ENCODE peak calls at places on chromosomes 11 and 22, in four cellular contexts. X is GM12878, Q is HepG2, R is H1. V is an unnamed sample.

GRCh38 chr11:62547691-62548281 is 1.2 kb upstream of the AHNAK start:
- DNase-seq in X (no peak), Q (peak; percentile 81), R (no peak), V (no peak)

GRCh38 chr22:32080904-32081303 is 37.8 kb downstream of the SLC5A1 start:
- DNase-seq in X (peak; percentile 7), Q (peak; percentile 47), R (no peak), V (peak; percentile 11)

GRCh38 chr11:96464695-96465307 is 75.0 kb downstream of the JRKL start:
- DNase-seq in X (peak; percentile 11), Q (peak; percentile 68), R (no peak), V (peak; percentile 47)

GRCh38 chr22:24706050-24706449 is 68.5 kb downstream of the PIWIL3 start:
- DNase-seq in X (no peak), Q (peak; percentile 45), R (peak; percentile 63), V (no peak)

GRCh38 chr22:40525250-40525884 is 111.2 kb downstream of the MRTFA start:
- DNase-seq in X (no peak), Q (peak; percentile 31), R (peak; percentile 71), V (no peak)

GRCh38 chr11:84021291-84021690 is 735.1 kb upstream of the CCDC90B start:
- DNase-seq in X (no peak), Q (no peak), R (no peak), V (no peak)

GRCh38 chr22:43442386-43443060 is 30.7 kb downstream of the MPPED1 start:
- DNase-seq in X (no peak), Q (no peak), R (no peak), V (no peak)

GRCh38 chr11:72808415-72808814 is 5.8 kb upstream of the ATG16L2 start:
- DNase-seq in X (no peak), Q (no peak), R (no peak), V (no peak)

GRCh38 chr11:112770017-112770416 is 191.2 kb upstream of the NCAM1 start:
- DNase-seq in X (no peak), Q (no peak), R (no peak), V (no peak)

DNA sequence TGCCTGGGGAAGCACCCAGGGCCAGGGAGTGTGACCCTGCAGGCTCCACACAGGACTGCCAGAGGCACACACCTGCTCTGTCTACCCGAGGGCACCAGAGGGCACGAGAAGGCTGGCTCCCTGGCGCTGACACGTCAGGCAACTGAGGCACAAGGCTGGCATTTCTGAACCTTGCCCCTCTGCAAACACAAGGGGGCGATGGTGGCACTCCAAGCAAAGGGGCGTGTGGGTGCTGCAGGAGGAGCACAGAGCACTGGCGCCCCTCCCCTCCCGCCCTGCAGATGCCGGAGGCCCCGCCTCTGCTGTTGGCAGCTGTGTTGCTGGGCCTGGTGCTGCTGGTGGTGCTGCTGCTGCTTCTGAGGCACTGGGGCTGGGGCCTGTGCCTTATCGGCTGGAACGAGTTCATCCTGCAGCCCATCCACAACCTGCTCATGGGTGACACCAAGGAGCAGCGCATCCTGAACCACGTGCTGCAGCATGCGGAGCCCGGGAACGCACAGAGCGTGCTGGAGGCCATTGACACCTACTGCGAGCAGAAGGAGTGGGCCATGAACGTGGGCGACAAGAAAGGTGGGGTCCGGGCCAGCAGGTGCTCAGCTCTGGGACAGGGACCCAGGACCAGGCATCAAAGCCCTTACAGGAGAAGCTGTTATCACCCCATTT is 20.8 kb upstream of the TXNRD2 start:
- DNase-seq in X (no peak), Q (peak; percentile 84), R (peak; percentile 86), V (peak; percentile 80)
- H3K4me3 ChIP-seq in X (no peak overlapping the region), Q (peak overlapping the region; percentile 47), R (peak overlapping the region; percentile 32), V (no peak overlapping the region)

DNA sequence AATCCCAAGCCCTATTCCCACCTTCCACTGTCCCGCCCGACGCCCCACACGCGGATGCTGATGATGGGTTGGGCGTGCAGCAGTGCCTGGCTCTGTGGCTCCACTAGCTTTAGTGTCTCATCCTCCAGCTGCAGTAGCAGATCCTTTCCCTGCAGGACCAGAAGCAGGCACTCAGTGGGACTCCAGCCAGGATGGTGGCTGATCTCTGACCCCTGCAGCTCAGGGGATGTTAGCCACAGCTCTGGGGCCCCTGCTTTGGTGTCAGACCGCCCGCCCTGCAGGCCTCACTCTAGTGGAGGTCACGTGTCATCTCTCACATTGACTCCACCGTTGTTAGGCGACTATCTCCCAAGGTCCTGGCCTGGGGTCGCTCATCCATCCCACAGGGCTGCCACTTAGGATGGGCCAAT is 11.8 kb downstream of the SMPD1 start:
- DNase-seq in X (no peak), Q (peak; percentile 59), R (no peak), V (no peak)
- TF ChIP-seq ZNF274 in X (no peak), Q (no peak), R (no peak), V (no peak)

GRCh38 chr11:85755285-85755684 is 55.7 kb downstream of the SYTL2 start:
- DNase-seq in X (no peak), Q (no peak), R (no peak), V (no peak)

GRCh38 chr11:85758026-85758425 is 52.9 kb downstream of the SYTL2 start:
- DNase-seq in X (no peak), Q (no peak), R (no peak), V (no peak)

GRCh38 chr11:85758480-85759039 is 52.4 kb downstream of the SYTL2 start:
- DNase-seq in X (no peak), Q (no peak), R (no peak), V (no peak)

GRCh38 chr11:85759915-85760314 is 51.0 kb downstream of the SYTL2 start:
- DNase-seq in X (no peak), Q (no peak), R (no peak), V (no peak)

DNA sequence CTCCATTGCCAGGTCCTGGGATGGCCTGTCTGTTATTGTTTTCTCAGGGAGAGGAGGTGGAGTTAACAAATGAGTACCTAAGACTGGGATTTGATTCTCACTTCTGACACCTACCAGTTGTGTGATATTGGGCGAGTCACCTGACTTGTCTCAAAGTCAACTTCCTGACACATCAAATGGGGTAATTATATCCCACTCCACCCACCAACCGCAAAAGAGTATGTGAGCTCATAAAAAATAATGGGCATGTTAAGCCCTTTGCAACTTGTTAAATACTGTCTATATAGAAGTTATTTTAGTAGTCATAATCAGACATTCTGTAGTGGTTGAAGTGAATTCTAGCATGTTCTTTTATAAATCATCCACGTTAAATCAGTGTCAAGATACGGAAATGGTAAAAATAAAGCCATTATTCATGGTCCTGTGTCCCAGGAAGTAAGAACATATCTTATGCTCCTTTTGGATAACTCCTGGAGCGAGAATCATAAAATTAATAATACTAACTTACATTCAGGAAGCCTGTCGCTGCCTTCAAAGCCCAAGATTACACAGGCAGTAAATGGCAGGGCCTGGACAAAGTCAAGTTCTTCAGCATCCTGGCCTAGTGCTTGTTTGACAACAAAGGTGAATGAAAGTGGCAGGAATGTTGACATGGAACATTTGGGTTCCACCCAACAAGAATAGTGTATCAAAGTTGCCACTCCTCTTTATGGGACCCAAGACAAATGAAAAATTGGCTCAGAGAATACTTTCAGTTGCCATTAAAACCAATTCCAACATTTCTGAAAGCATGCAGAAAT is 54.3 kb downstream of the SYTL2 start:
- DNase-seq in X (no peak), Q (no peak), R (no peak), V (no peak)
- TF ChIP-seq SUZ12 in X (no peak), Q (no peak), R (no peak), V (no peak)

GRCh38 chr11:125270106-125270505 is 105.6 kb downstream of the PKNOX2 start:
- DNase-seq in X (no peak), Q (no peak), R (no peak), V (no peak)

GRCh38 chr11:125268611-125269010 is 104.1 kb downstream of the PKNOX2 start:
- DNase-seq in X (no peak), Q (no peak), R (no peak), V (no peak)

GRCh38 chr11:125272092-125272491 is 107.5 kb downstream of the PKNOX2 start:
- DNase-seq in X (no peak), Q (no peak), R (no peak), V (no peak)

GRCh38 chr11:125271436-125272064 is 107.0 kb downstream of the PKNOX2 start:
- DNase-seq in X (no peak), Q (no peak), R (no peak), V (no peak)

GRCh38 chr11:125270711-125271110 is 106.2 kb downstream of the PKNOX2 start:
- DNase-seq in X (no peak), Q (no peak), R (no peak), V (no peak)
- H3K4me3 ChIP-seq in X (no peak overlapping the region), Q (no peak overlapping the region), R (no peak overlapping the region), V (no peak overlapping the region)

GRCh38 chr11:103773537-103773936 is 262.9 kb upstream of the DDI1 start:
- DNase-seq in X (no peak), Q (no peak), R (no peak), V (no peak)
- TF ChIP-seq ZNF274 in X (no peak), Q (no peak), R (no peak), V (no peak)

DNA sequence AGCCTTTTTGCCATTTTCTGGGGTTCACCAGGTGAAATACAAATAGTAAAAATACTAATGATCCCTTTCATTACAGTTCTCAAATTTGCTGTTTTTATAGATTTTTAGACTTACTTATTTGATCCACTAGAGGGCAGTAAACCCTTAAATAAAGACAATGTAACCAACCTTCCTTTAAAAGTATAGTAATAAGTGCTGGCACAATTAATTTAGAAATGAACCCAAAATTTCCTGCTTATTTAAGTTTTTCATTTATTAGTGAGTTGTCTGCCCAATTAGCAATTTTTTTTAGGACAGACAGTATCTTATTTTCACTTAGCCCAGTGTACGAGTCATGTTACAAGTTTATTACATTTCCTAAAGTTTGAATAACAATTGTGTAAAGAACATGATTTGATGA is 4.7 kb downstream of the DDIAS start:
- DNase-seq in X (no peak), Q (peak; percentile 26), R (no peak), V (no peak)
- TF ChIP-seq SUZ12 in X (no peak), Q (no peak), R (no peak), V (no peak)

DNA sequence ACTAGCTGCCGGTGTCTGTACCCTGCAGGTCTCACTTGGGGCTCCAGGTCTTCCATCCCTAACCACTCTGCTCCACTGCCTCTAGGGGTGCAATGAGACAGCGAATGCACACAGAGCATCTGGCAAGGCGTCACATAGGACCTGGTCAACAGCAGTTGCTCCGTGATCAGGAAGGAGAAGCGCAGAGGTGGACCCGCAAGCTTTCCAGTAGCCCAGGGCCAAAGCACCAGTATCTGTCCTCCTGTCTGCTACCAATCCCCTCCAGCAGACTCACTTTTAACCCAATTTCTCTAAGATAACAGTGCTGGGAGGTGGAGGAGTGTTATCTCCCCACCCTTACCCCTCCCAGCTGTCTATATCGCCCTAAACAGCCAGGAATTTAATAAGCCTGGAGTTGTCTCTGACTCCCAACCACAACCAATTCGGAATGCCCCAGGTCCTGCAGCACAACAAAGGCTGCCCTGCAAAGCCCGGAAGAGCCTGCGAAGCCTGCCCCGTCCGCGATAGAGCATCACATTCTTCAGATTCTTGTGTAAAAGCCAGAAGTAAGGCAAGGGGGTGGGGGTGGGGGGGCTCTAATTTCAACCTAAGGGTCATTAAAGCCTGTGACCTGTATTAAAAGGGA is 19.3 kb downstream of the MYH9 start:
- DNase-seq in X (no peak), Q (peak; percentile 72), R (no peak), V (peak; percentile 84)
- H3K4me3 ChIP-seq in X (no peak overlapping the region), Q (no peak overlapping the region), R (peak overlapping the region; percentile 44), V (no peak overlapping the region)

V was measured in NT2/D1.